ENCODE peak calls at places on chromosomes 7 and 10, in six cellular contexts. One of them, this sample, is unnamed.

GRCh38 chr10:92080244-92080643 is 156.7 kb downstream of the BTAF1 start:
- DNase-seq in fibroblast of lung: no peak
- DNase-seq in A549: no peak
- DNase-seq in neural progenitor cell: no peak
- DNase-seq in transverse colon: no peak
- DNase-seq in heart left ventricle: no peak
- DNase-seq in this sample: no peak

GRCh38 chr7:157499835-157500153 is 163.0 kb downstream of the DNAJB6 start:
- DNase-seq in neural progenitor cell: no peak
- DNase-seq in fibroblast of lung: no peak
- DNase-seq in heart left ventricle: no peak
- DNase-seq in A549: no peak
- DNase-seq in transverse colon: no peak
- DNase-seq in this sample: no peak

GRCh38 chr10:124387078-124387874 is 31.4 kb downstream of the OAT start:
- DNase-seq in A549: peak; percentile 26
- DNase-seq in fibroblast of lung: no peak
- DNase-seq in transverse colon: no peak
- DNase-seq in neural progenitor cell: no peak
- DNase-seq in heart left ventricle: no peak
- DNase-seq in this sample: no peak

GRCh38 chr10:74824184-74825032 is 2.0 kb upstream of the KAT6B start:
- DNase-seq in neural progenitor cell: peak; percentile 34
- DNase-seq in heart left ventricle: no peak
- DNase-seq in A549: no peak
- DNase-seq in transverse colon: peak; percentile 28
- DNase-seq in fibroblast of lung: no peak
- DNase-seq in this sample: no peak

GRCh38 chr7:28228386-28228785 is 47.8 kb upstream of the JAZF1 start:
- DNase-seq in fibroblast of lung: no peak
- DNase-seq in A549: no peak
- DNase-seq in neural progenitor cell: no peak
- DNase-seq in transverse colon: no peak
- DNase-seq in heart left ventricle: no peak
- DNase-seq in this sample: peak; percentile 17

GRCh38 chr7:100539436-100540006 is 518 bp downstream of the AGFG2 start:
- DNase-seq in heart left ventricle: no peak
- DNase-seq in neural progenitor cell: peak; percentile 51
- DNase-seq in A549: no peak
- DNase-seq in transverse colon: no peak
- DNase-seq in fibroblast of lung: no peak
- DNase-seq in this sample: no peak

GRCh38 chr7:77306231-77307067 is 106.8 kb upstream of the FGL2 start:
- DNase-seq in A549: no peak
- DNase-seq in neural progenitor cell: no peak
- DNase-seq in fibroblast of lung: no peak
- DNase-seq in transverse colon: no peak
- DNase-seq in heart left ventricle: no peak
- DNase-seq in this sample: no peak

GRCh38 chr10:102678842-102679289 is 34.6 kb downstream of the TRIM8 start:
- DNase-seq in fibroblast of lung: peak; percentile 37
- DNase-seq in transverse colon: peak; percentile 71
- DNase-seq in neural progenitor cell: peak; percentile 92
- DNase-seq in heart left ventricle: peak; percentile 77
- DNase-seq in A549: peak; percentile 50
- DNase-seq in this sample: peak; percentile 81

GRCh38 chr7:132666786-132667185 is 90.5 kb upstream of the PLXNA4 start:
- DNase-seq in fibroblast of lung: no peak
- DNase-seq in A549: no peak
- DNase-seq in transverse colon: no peak
- DNase-seq in neural progenitor cell: no peak
- DNase-seq in heart left ventricle: no peak
- DNase-seq in this sample: no peak

GRCh38 chr7:87599336-87599735 is 1.3 kb downstream of the ABCB1 start:
- DNase-seq in neural progenitor cell: no peak
- DNase-seq in transverse colon: peak; percentile 53
- DNase-seq in A549: no peak
- DNase-seq in heart left ventricle: no peak
- DNase-seq in fibroblast of lung: peak; percentile 21
- DNase-seq in this sample: no peak

GRCh38 chr7:55050286-55050685 is 31.5 kb downstream of the EGFR start:
- DNase-seq in A549: no peak
- DNase-seq in fibroblast of lung: no peak
- DNase-seq in heart left ventricle: no peak
- DNase-seq in neural progenitor cell: no peak
- DNase-seq in transverse colon: no peak
- DNase-seq in this sample: no peak

GRCh38 chr10:71694567-71694968 is 25.0 kb downstream of the C10orf105 start:
- DNase-seq in A549: no peak
- DNase-seq in fibroblast of lung: no peak
- DNase-seq in heart left ventricle: peak; percentile 66
- DNase-seq in transverse colon: peak; percentile 72
- DNase-seq in neural progenitor cell: no peak
- DNase-seq in this sample: no peak

GRCh38 chr7:151088856-151089699 is 2.8 kb downstream of the AGAP3 start:
- DNase-seq in A549: no peak
- DNase-seq in transverse colon: peak; percentile 62
- DNase-seq in heart left ventricle: peak; percentile 82
- DNase-seq in neural progenitor cell: peak; percentile 75
- DNase-seq in fibroblast of lung: peak; percentile 63
- DNase-seq in this sample: peak; percentile 94

GRCh38 chr7:25117226-25118047 is 7.6 kb downstream of the CYCS start:
- DNase-seq in heart left ventricle: no peak
- DNase-seq in transverse colon: peak; percentile 39
- DNase-seq in neural progenitor cell: no peak
- DNase-seq in fibroblast of lung: no peak
- DNase-seq in A549: no peak
- DNase-seq in this sample: no peak

GRCh38 chr10:110276603-110277002 is 28.1 kb downstream of the SMNDC1 start:
- DNase-seq in fibroblast of lung: no peak
- DNase-seq in heart left ventricle: no peak
- DNase-seq in neural progenitor cell: no peak
- DNase-seq in transverse colon: no peak
- DNase-seq in A549: no peak
- DNase-seq in this sample: no peak

GRCh38 chr10:3068201-3068967 is 1.0 kb downstream of the PFKP start:
- DNase-seq in transverse colon: peak; percentile 66
- DNase-seq in A549: peak; percentile 60
- DNase-seq in neural progenitor cell: peak; percentile 69
- DNase-seq in heart left ventricle: peak; percentile 73
- DNase-seq in fibroblast of lung: peak; percentile 63
- DNase-seq in this sample: peak; percentile 80
- TF ChIP-seq CTCF in transverse colon: peak; percentile 25
- TF ChIP-seq CTCF in A549: no peak
- TF ChIP-seq CTCF in neural progenitor cell: peak; percentile 6
- TF ChIP-seq CTCF in heart left ventricle: peak; percentile 29
- TF ChIP-seq CTCF in fibroblast of lung: peak; percentile 37
- TF ChIP-seq CTCF in this sample: peak; percentile 37

GRCh38 chr10:95502377-95502776 is 58.8 kb downstream of the SORBS1 start:
- DNase-seq in neural progenitor cell: no peak
- DNase-seq in heart left ventricle: no peak
- DNase-seq in fibroblast of lung: no peak
- DNase-seq in A549: no peak
- DNase-seq in transverse colon: no peak
- DNase-seq in this sample: no peak
- H3K4me3 ChIP-seq in neural progenitor cell: no peak overlapping the region
- H3K4me3 ChIP-seq in heart left ventricle: no peak overlapping the region
- H3K4me3 ChIP-seq in fibroblast of lung: no peak overlapping the region
- H3K4me3 ChIP-seq in A549: no peak overlapping the region
- H3K4me3 ChIP-seq in transverse colon: no peak overlapping the region
- H3K4me3 ChIP-seq in this sample: no peak overlapping the region

DNA sequence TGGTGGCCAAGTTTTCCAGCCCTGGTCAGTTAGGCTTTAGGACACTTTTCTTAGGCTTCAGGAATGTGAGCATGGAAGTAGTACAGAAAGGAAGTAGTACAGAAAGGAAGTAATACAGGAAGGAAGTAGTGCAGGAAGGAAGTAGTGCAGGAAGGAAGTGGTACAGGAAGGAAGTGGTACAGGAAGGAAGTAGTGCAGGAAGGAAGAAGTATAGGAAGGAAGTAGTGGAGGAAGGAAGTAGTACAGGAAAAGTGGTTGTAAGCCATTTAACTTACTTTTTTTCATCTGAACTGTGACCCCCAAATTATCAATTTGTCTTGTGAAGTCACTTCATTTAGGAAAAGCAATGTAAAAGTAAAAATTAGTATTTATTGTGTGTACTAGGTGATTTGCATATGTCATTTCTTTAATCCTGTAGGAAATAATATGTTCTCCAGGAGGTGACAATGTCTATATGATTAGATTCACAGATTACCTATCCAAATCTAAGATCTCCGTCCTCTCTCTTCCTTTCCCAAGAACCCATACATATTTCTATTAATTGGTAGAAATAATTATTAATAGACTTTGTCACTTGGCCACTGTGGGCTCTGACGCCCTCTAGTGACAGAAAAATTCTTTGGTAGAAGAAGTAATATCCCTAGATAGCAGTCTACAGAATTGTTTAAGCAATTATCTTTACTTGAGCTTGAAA is 3.9 kb upstream of the FAS start:
- DNase-seq in neural progenitor cell: peak; percentile 57
- DNase-seq in heart left ventricle: no peak
- DNase-seq in fibroblast of lung: no peak
- DNase-seq in A549: peak; percentile 20
- DNase-seq in transverse colon: no peak
- DNase-seq in this sample: peak; percentile 69
- TF ChIP-seq CTCF in neural progenitor cell: peak; percentile 87
- TF ChIP-seq CTCF in heart left ventricle: peak; percentile 81
- TF ChIP-seq CTCF in fibroblast of lung: peak; percentile 66
- TF ChIP-seq CTCF in A549: peak; percentile 89
- TF ChIP-seq CTCF in transverse colon: peak; percentile 75
- TF ChIP-seq CTCF in this sample: peak; percentile 71

GRCh38 chr10:112826018-112826697 is 123.9 kb upstream of the TCF7L2 start:
- DNase-seq in fibroblast of lung: no peak
- DNase-seq in transverse colon: no peak
- DNase-seq in A549: no peak
- DNase-seq in neural progenitor cell: no peak
- DNase-seq in heart left ventricle: no peak
- DNase-seq in this sample: no peak
- H3K4me3 ChIP-seq in fibroblast of lung: no peak overlapping the region
- H3K4me3 ChIP-seq in transverse colon: no peak overlapping the region
- H3K4me3 ChIP-seq in A549: no peak overlapping the region
- H3K4me3 ChIP-seq in neural progenitor cell: no peak overlapping the region
- H3K4me3 ChIP-seq in heart left ventricle: no peak overlapping the region
- H3K4me3 ChIP-seq in this sample: no peak overlapping the region

DNA sequence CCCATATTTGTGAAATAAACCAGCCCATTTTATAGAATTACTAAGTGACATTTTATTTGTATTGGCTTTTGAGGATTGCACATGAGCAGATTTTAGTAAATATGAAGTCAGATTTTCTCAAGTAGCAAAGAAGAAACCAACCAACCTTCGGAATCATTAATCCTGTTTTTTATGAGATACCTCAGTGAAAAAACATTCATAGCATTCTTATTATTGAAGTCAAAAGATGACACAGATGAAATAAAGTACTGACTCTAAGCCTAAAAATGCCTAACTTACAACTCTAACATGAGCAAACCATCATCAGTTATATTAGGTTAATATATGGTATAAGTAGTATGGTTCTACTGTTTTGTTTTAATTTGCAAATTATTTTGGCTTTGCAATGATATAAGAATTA is 59.9 kb upstream of the AGBL3 start:
- DNase-seq in neural progenitor cell: no peak
- DNase-seq in fibroblast of lung: no peak
- DNase-seq in A549: no peak
- DNase-seq in transverse colon: no peak
- DNase-seq in heart left ventricle: no peak
- DNase-seq in this sample: no peak
- TF ChIP-seq CTCF in neural progenitor cell: no peak
- TF ChIP-seq CTCF in fibroblast of lung: no peak
- TF ChIP-seq CTCF in A549: no peak
- TF ChIP-seq CTCF in transverse colon: no peak
- TF ChIP-seq CTCF in heart left ventricle: no peak
- TF ChIP-seq CTCF in this sample: no peak

GRCh38 chr10:14022954-14023353 is 307.8 kb downstream of the FRMD4A start:
- DNase-seq in neural progenitor cell: no peak
- DNase-seq in transverse colon: no peak
- DNase-seq in heart left ventricle: no peak
- DNase-seq in fibroblast of lung: peak; percentile 49
- DNase-seq in A549: no peak
- DNase-seq in this sample: peak; percentile 43
- H3K4me3 ChIP-seq in neural progenitor cell: no peak overlapping the region
- H3K4me3 ChIP-seq in transverse colon: no peak overlapping the region
- H3K4me3 ChIP-seq in heart left ventricle: no peak overlapping the region
- H3K4me3 ChIP-seq in fibroblast of lung: no peak overlapping the region
- H3K4me3 ChIP-seq in A549: no peak overlapping the region
- H3K4me3 ChIP-seq in this sample: no peak overlapping the region

GRCh38 chr7:141974831-141975230 is 1.3 kb upstream of the TAS2R38 start:
- DNase-seq in neural progenitor cell: peak; percentile 44
- DNase-seq in transverse colon: peak; percentile 34
- DNase-seq in fibroblast of lung: no peak
- DNase-seq in A549: peak; percentile 63
- DNase-seq in heart left ventricle: no peak
- DNase-seq in this sample: no peak
- TF ChIP-seq CTCF in neural progenitor cell: peak; percentile 53
- TF ChIP-seq CTCF in transverse colon: peak; percentile 38
- TF ChIP-seq CTCF in fibroblast of lung: no peak
- TF ChIP-seq CTCF in A549: peak; percentile 70
- TF ChIP-seq CTCF in heart left ventricle: no peak
- TF ChIP-seq CTCF in this sample: no peak

This sample was measured in fibroblast of villous mesenchyme.